ENCODE peak calls at places on chromosomes 2 and 18, in six cellular contexts. A, I, E, B, H and W are unnamed samples.

GRCh38 chr2:63066265-63066664 is 15.6 kb downstream of the OTX1 start:
- DNase-seq in H (no peak), B (no peak), E (no peak), A (no peak), I (no peak), W (no peak)

GRCh38 chr2:150410809-150411208 is 76.7 kb downstream of the RND3 start:
- DNase-seq in B (peak), A (peak), E (no peak), I (no peak), H (no peak), W (no peak)

GRCh38 chr2:62873603-62874002 is 168.1 kb downstream of the EHBP1 start:
- DNase-seq in E (no peak), A (no peak), B (no peak), I (no peak), H (no peak), W (no peak)

GRCh38 chr2:206855585-206856433 is 83.5 kb upstream of the CPO start:
- DNase-seq in I (no peak), E (no peak), B (no peak), H (no peak), A (no peak), W (no peak)

GRCh38 chr2:165357758-165358157 is 111.7 kb upstream of the CSRNP3 start:
- DNase-seq in H (no peak), A (no peak), E (peak), I (no peak), B (no peak), W (no peak)

GRCh38 chr2:234071664-234072063 is 21.2 kb downstream of the SPP2 start:
- DNase-seq in E (no peak), B (no peak), H (no peak), A (no peak), I (no peak), W (no peak)

GRCh38 chr2:222052934-222053367 is 245.8 kb downstream of the PAX3 start:
- DNase-seq in H (peak), A (no peak), B (peak), E (no peak), I (peak), W (no peak)

GRCh38 chr2:188114014-188114413 is 177.7 kb upstream of the GULP1 start:
- DNase-seq in I (no peak), A (no peak), E (no peak), H (no peak), B (no peak), W (no peak)

GRCh38 chr2:241987726-241988125 is 118.2 kb downstream of the RTP5 start:
- DNase-seq in E (no peak), A (no peak), I (no peak), H (no peak), B (no peak), W (no peak)

GRCh38 chr18:33440384-33441043 is at the start of gene CCDC178:
- DNase-seq in H (peak), A (no peak), E (no peak), I (no peak), B (peak), W (peak)

GRCh38 chr18:22193466-22193865 is 24.1 kb downstream of the GATA6 start:
- DNase-seq in B (no peak), E (no peak), A (no peak), I (no peak), H (no peak), W (no peak)

GRCh38 chr2:19349911-19350677 is 8.3 kb downstream of the OSR1 start:
- DNase-seq in I (peak), E (no peak), H (peak), A (peak), B (peak), W (peak)

GRCh38 chr2:193584001-193584400 is 1389.3 kb upstream of the TMEFF2 start:
- DNase-seq in A (peak), E (no peak), I (peak), B (peak), H (peak), W (peak)

GRCh38 chr2:30031184-30031583 is 109.8 kb upstream of the ALK start:
- DNase-seq in A (no peak), I (no peak), E (no peak), B (peak), H (no peak), W (no peak)

GRCh38 chr2:46164581-46165301 is 132.5 kb upstream of the EPAS1 start:
- DNase-seq in I (no peak), B (no peak), E (no peak), H (no peak), A (no peak), W (no peak)

GRCh38 chr18:11119550-11119949 is 29.8 kb downstream of the PIEZO2 start:
- DNase-seq in A (peak), B (no peak), E (no peak), H (no peak), I (no peak), W (no peak)

GRCh38 chr2:163155279-163155883 is 316.8 kb upstream of the KCNH7 start:
- DNase-seq in I (peak), E (peak), H (no peak), B (no peak), A (peak), W (peak)

GRCh38 chr2:74197983-74198460 is 393 bp upstream of the MTHFD2 start:
- DNase-seq in H (no peak), B (no peak), A (no peak), E (no peak), I (peak), W (no peak)

GRCh38 chr2:45610281-45611019 is 617 bp downstream of the SRBD1 start:
- DNase-seq in A (peak), I (peak), B (peak), E (peak), H (peak), W (peak)

GRCh38 chr18:62976227-62976626 is 260.9 kb downstream of the PHLPP1 start:
- DNase-seq in B (no peak), H (no peak), I (no peak), E (no peak), A (no peak), W (no peak)

GRCh38 chr2:146820672-146821071 is 1024.2 kb upstream of the ACVR2A start:
- DNase-seq in H (no peak), E (no peak), B (no peak), I (no peak), A (no peak), W (no peak)

GRCh38 chr18:34121157-34121807 is 103.4 kb downstream of the NOL4 start:
- DNase-seq in B (no peak), I (no peak), A (peak), H (no peak), E (no peak), W (no peak)

GRCh38 chr2:211103989-211104388 is 547.6 kb downstream of the CPS1 start:
- DNase-seq in E (no peak), H (no peak), I (no peak), B (no peak), A (no peak), W (no peak)

GRCh38 chr2:105584437-105585010 is 160.2 kb upstream of the NCK2 start:
- DNase-seq in B (no peak), H (no peak), I (no peak), E (no peak), A (no peak), W (no peak)

GRCh38 chr2:25293145-25293544 is 48.6 kb downstream of the DNMT3A start:
- DNase-seq in B (no peak), A (no peak), H (no peak), E (no peak), I (no peak), W (no peak)

GRCh38 chr2:190334479-190335224 is 8.7 kb upstream of the INPP1 start:
- DNase-seq in H (no peak), E (no peak), I (no peak), B (no peak), A (peak), W (peak)

GRCh38 chr18:47898696-47899095 is 31.8 kb downstream of the SMAD2 start:
- DNase-seq in I (no peak), B (no peak), H (no peak), A (peak), E (no peak), W (no peak)

GRCh38 chr2:20533993-20534591 is 87.2 kb downstream of the RHOB start:
- DNase-seq in E (no peak), B (no peak), H (no peak), I (no peak), A (no peak), W (no peak)

GRCh38 chr18:5275872-5276271 is 19.7 kb downstream of the ZBTB14 start:
- DNase-seq in I (no peak), H (no peak), E (no peak), A (no peak), B (no peak), W (no peak)

GRCh38 chr2:133039531-133039930 is 369.5 kb upstream of the LYPD1 start:
- DNase-seq in E (no peak), I (no peak), H (no peak), A (no peak), B (no peak), W (no peak)

GRCh38 chr2:20525041-20526035 is 78.5 kb downstream of the RHOB start:
- DNase-seq in I (no peak), E (peak), H (peak), A (peak), B (no peak), W (peak)

GRCh38 chr2:68987051-68987503 is 12.6 kb downstream of the GKN1 start:
- DNase-seq in I (no peak), A (no peak), H (no peak), B (no peak), E (no peak), W (no peak)

GRCh38 chr2:179165356-179166000 is 99.2 kb downstream of the SESTD1 start:
- DNase-seq in B (no peak), H (no peak), A (no peak), E (no peak), I (no peak), W (no peak)

GRCh38 chr2:44965684-44966083 is 24.2 kb downstream of the SIX3 start:
- DNase-seq in E (no peak), I (no peak), H (no peak), B (no peak), A (no peak), W (no peak)

GRCh38 chr2:216308532-216308931 is 63.8 kb downstream of the MARCHF4 start:
- DNase-seq in H (no peak), I (no peak), A (no peak), B (no peak), E (no peak), W (no peak)

DNA sequence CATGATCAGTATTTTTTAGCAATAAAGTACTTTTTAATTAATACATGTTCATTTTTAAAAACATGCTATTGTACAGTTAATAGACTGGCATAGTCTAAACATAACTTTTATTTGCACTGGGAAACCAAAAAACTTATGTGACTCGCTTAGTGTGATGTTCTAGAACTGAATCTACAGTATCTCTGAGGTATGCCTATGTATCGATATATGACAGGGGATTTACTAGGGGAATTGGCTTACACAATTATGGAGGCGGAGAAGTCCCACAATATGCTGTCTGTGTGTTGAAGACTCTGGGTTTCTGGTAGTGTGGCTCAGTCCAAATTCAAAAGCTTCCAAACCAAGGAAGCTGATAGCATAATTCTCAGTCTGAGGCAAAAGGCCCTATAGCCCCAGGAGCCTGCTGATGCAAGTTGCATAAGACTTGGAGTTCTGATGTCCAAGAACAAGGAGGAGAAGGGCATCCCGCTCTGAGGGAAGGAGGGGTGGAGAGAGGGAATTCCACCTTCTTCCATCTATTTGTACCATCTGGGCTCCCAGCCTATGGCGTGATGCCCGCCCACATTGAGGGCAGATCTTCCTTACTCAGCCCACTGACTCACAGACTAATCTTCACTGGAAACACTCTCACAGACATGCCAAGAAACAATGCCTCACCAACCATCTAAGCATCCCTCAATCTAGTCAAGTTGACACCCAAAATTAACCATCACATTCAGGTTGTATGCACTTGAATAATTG is 27.5 kb downstream of the ZNF638 start:
- DNase-seq in H (no peak), E (no peak), I (no peak), B (no peak), A (no peak), W (no peak)
- TF ChIP-seq ZNF274 in H (no peak), E (no peak), I (no peak), B (no peak), A (no peak), W (no peak)

GRCh38 chr2:8542381-8543064 is 139.3 kb upstream of the ID2 start:
- DNase-seq in I (no peak), A (no peak), E (no peak), B (no peak), H (no peak), W (no peak)
- TF ChIP-seq ZNF274 in I (no peak), A (no peak), E (no peak), B (no peak), H (no peak), W (no peak)

GRCh38 chr2:240840435-240841060 is 20.5 kb upstream of the KIF1A start:
- DNase-seq in E (no peak), B (peak), I (peak), A (peak), H (peak), W (peak)
- TF ChIP-seq ZNF274 in E (no peak), B (no peak), I (no peak), A (no peak), H (no peak), W (no peak)

GRCh38 chr2:83006991-83007390 is 1452.1 kb downstream of the SUCLG1 start:
- DNase-seq in I (no peak), B (no peak), A (no peak), E (no peak), H (no peak), W (no peak)

GRCh38 chr2:82998770-82999169 is 1460.3 kb downstream of the SUCLG1 start:
- DNase-seq in H (no peak), E (no peak), I (no peak), A (no peak), B (no peak), W (no peak)

DNA sequence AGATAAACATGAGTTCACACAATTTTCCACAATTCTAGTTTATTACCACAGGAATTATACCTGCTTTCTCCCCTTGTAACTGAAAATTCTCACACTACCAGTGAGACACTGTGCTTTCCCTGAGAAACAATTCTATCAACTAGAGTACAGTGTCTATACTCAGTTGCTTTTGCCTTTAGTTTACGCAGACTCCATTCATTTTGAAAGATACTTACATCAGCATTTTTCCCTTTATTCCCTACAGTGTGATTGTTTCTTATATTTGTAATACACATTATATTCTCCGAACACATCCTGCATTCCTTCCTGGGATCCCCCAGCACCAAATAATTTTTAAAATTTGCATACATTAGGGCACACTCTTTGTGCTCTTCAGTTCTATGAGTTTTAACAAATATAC is 1455.5 kb downstream of the SUCLG1 start:
- DNase-seq in H (no peak), E (no peak), A (no peak), I (no peak), B (no peak), W (no peak)
- TF ChIP-seq ZNF274 in H (no peak), E (no peak), A (no peak), I (no peak), B (no peak), W (no peak)

GRCh38 chr2:219205165-219205538 is 1.4 kb upstream of the ZFAND2B start:
- DNase-seq in H (no peak), B (no peak), A (no peak), I (no peak), E (no peak), W (no peak)

GRCh38 chr2:219207254-219207883 is 787 bp downstream of the ZFAND2B start:
- DNase-seq in I (no peak), B (no peak), E (no peak), H (no peak), A (no peak), W (no peak)

GRCh38 chr2:219204425-219205164 is 2.0 kb upstream of the ZFAND2B start:
- DNase-seq in H (no peak), I (no peak), E (no peak), A (no peak), B (no peak), W (no peak)

GRCh38 chr2:219206442-219207253 is at the start of gene ZFAND2B:
- DNase-seq in A (peak), E (peak), I (peak), B (peak), H (peak), W (peak)

DNA sequence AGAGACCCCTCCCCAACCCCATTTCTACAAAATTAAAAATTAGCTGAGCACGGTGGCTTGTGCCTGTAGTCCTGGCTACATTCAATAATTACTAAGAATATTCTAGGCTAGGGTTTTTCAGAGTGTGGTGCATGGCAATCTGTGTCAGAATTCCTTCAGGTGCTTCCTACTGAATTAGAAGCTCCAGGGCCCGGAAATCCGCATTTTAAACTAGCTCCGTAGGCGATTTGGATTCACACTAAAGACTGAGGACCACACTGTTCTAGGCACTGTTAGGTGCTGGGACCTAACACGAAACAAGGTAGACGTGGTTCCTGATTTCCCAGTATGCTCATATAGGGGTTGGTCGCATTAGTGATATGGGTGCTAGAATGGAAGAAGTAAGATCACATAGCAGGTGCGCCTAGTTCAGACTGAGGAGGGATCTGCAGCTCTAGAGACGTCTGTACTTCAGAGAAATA is 571 bp upstream of the ZFAND2B start:
- DNase-seq in H (no peak), E (no peak), B (no peak), I (no peak), A (no peak), W (no peak)
- TF ChIP-seq ZNF274 in H (no peak), E (no peak), B (no peak), I (no peak), A (no peak), W (no peak)

DNA sequence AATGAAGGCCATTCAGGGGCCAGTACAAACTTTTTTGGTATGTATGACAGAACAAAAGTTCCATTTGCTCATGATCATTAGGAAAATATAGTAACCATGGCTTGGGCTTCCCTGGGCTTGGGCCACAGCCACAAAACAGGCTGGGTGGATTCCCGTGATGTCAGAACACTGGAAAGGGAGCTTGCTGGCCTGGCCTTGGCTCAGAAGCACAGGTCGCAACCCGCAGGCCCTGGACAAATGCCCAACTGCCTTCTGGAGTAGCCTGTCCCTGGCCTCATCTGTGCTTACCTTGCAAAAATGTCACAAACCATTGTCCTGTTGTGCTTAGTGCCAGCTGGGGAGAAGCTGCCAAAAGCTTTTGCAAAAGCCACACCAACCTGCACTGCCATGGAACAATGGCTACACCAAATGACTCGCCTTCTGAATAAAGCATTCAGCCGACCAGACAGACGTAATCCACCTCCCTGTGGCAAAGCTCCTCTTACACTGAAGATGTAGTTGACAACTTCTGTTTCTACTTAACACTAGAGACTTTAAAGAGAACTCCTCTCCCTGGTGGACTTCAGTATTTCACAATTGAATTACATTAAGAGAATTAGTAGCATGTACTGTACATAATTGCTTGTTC is 125.5 kb downstream of the ANKRD44 start:
- DNase-seq in I (no peak), E (no peak), B (no peak), H (no peak), A (no peak), W (no peak)
- TF ChIP-seq ZNF274 in I (no peak), E (no peak), B (no peak), H (no peak), A (no peak), W (no peak)

DNA sequence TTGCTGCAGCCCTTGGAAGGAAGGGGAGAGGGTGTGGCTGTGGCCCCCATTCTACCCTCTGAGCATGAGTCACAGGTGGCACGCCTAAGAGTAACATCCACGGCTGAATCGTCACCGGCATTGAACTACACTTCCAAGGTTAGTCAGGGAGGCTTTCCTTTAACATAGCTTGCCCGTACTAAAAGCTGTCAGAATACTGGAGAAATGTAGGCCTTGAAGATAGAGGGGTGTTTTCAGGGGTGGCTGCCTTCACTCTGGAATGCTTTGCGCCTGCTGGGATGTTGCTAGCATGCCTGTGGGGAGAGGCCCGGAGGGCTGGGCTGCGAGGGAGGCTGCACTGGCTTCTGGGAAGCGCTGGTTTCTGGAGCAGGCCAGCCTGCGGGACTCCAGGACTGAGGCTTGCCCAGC is 333.7 kb downstream of the AGAP1 start:
- DNase-seq in H (no peak), A (no peak), B (no peak), I (peak), E (no peak), W (no peak)
- TF ChIP-seq ZNF274 in H (no peak), A (no peak), B (no peak), I (no peak), E (no peak), W (no peak)